ENCODE peak calls at places on chromosome 12, in ten cellular contexts. U is ovary, Z is A549, J is fibroblast of lung, R is stomach, P is fibroblast of pulmonary artery, F is Peyer's patch, C is GM23338, Y is MM.1S, L is transverse colon. D is an unnamed sample.

GRCh38 chr12:124369055-124369900 is 74.4 kb downstream of the RFLNA start:
- DNase-seq in U (peak), Z (peak), J (peak), R (peak), P (peak), F (peak), C (no peak), Y (no peak), L (peak), D (no peak)

GRCh38 chr12:119669744-119670472 is 2.0 kb downstream of the PRKAB1 start:
- DNase-seq in U (no peak), Z (no peak), J (no peak), R (peak), P (no peak), F (no peak), C (no peak), Y (no peak), L (peak), D (no peak)

GRCh38 chr12:124851344-124851743 is 12.3 kb downstream of the SCARB1 start:
- DNase-seq in U (no peak), Z (no peak), J (no peak), R (no peak), P (no peak), F (no peak), C (no peak), Y (no peak), L (no peak), D (no peak)

GRCh38 chr12:48758737-48759136 is 30.2 kb downstream of the ADCY6 start:
- DNase-seq in U (no peak), Z (no peak), J (no peak), R (no peak), P (no peak), F (no peak), C (no peak), Y (no peak), L (no peak), D (no peak)

GRCh38 chr12:127192391-127192790 is 1074.6 kb upstream of the TMEM132C start:
- DNase-seq in U (no peak), Z (no peak), J (no peak), R (no peak), P (no peak), F (no peak), C (no peak), Y (no peak), L (no peak), D (no peak)

GRCh38 chr12:24436667-24437066 is 487.2 kb upstream of the SOX5 start:
- DNase-seq in U (no peak), Z (no peak), J (no peak), R (no peak), P (no peak), F (no peak), C (peak), Y (no peak), L (no peak), D (no peak)

GRCh38 chr12:122067966-122068365 is 10.6 kb upstream of the MLXIP start:
- DNase-seq in U (peak), Z (no peak), J (peak), R (peak), P (no peak), F (peak), C (no peak), Y (peak), L (peak), D (no peak)

GRCh38 chr12:46546634-46547273 is 174.2 kb upstream of the SLC38A2 start:
- DNase-seq in U (no peak), Z (no peak), J (peak), R (no peak), P (no peak), F (no peak), C (no peak), Y (peak), L (no peak), D (no peak)

GRCh38 chr12:110117948-110118685 is 6.0 kb upstream of the IFT81 start:
- DNase-seq in U (no peak), Z (no peak), J (no peak), R (no peak), P (no peak), F (no peak), C (no peak), Y (no peak), L (no peak), D (no peak)

GRCh38 chr12:52798003-52798670 is 2.2 kb upstream of the KRT3 start:
- DNase-seq in U (no peak), Z (no peak), J (no peak), R (no peak), P (no peak), F (no peak), C (no peak), Y (no peak), L (no peak), D (no peak)

GRCh38 chr12:111066744-111067437 is 146.5 kb upstream of the MYL2 start:
- DNase-seq in U (no peak), Z (peak), J (no peak), R (no peak), P (no peak), F (no peak), C (peak), Y (no peak), L (no peak), D (no peak)

GRCh38 chr12:52387859-52388258 is 2.4 kb upstream of the KRT84 start:
- DNase-seq in U (no peak), Z (no peak), J (no peak), R (no peak), P (no peak), F (no peak), C (no peak), Y (no peak), L (no peak), D (no peak)

GRCh38 chr12:49882248-49882850 is 21.4 kb downstream of the FAIM2 start:
- DNase-seq in U (peak), Z (no peak), J (no peak), R (no peak), P (no peak), F (no peak), C (no peak), Y (no peak), L (no peak), D (no peak)

GRCh38 chr12:132279184-132279889 is 50.1 kb downstream of the GALNT9 start:
- DNase-seq in U (no peak), Z (peak), J (peak), R (peak), P (peak), F (peak), C (peak), Y (no peak), L (peak), D (no peak)

GRCh38 chr12:75951399-75952228 is 80.0 kb downstream of the PHLDA1 start:
- DNase-seq in U (no peak), Z (peak), J (peak), R (no peak), P (no peak), F (no peak), C (no peak), Y (no peak), L (no peak), D (no peak)

GRCh38 chr12:80038062-80038560 is 61.2 kb upstream of the OTOGL start:
- DNase-seq in U (no peak), Z (no peak), J (no peak), R (no peak), P (no peak), F (no peak), C (no peak), Y (no peak), L (no peak), D (no peak)

GRCh38 chr12:81300454-81300853 is 222.6 kb downstream of the ACSS3 start:
- DNase-seq in U (no peak), Z (no peak), J (no peak), R (no peak), P (peak), F (no peak), C (peak), Y (no peak), L (no peak), D (no peak)

GRCh38 chr12:96197503-96198272 is 3.5 kb downstream of the ELK3 start:
- DNase-seq in U (no peak), Z (peak), J (peak), R (no peak), P (peak), F (no peak), C (no peak), Y (no peak), L (no peak), D (peak)

GRCh38 chr12:52270541-52271070 is 3.8 kb upstream of the KRT86 start:
- DNase-seq in U (no peak), Z (no peak), J (no peak), R (no peak), P (no peak), F (no peak), C (no peak), Y (no peak), L (no peak), D (no peak)

GRCh38 chr12:13103391-13104033 is at the start of gene GSG1:
- DNase-seq in U (no peak), Z (no peak), J (peak), R (no peak), P (no peak), F (no peak), C (no peak), Y (no peak), L (no peak), D (no peak)

DNA sequence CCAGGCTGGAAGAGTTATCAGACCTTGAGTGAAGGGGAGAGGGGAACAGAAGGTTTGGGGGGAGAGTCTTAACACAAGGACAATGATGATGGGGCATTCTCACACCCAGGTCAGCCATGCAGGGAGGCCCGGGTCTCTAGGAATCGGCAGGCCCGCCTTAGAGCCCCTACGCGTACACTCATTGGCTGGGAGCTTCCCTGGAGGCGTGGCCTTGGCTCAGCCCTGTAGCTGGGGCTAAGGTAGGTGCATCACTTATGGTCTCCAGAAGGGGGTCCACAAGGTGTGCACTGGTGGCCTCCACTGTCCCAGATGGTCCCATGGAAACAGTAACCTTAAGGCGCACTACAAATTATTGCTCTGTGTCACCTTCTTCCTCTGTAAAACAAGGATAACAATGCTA is 660.1 kb downstream of the MED13L start:
- DNase-seq in U (no peak), Z (no peak), J (no peak), R (no peak), P (no peak), F (no peak), C (peak), Y (no peak), L (no peak), D (no peak)
- TF ChIP-seq CTCF in U (no peak), Z (no peak), J (no peak), R (no peak), P (no peak), F (no peak), C (no peak), Y (no peak), L (no peak), D (no peak)

GRCh38 chr12:92857818-92858217 is 71.3 kb downstream of the EEA1 start:
- DNase-seq in U (no peak), Z (no peak), J (no peak), R (no peak), P (no peak), F (no peak), C (no peak), Y (no peak), L (no peak), D (no peak)
- H3K4me3 ChIP-seq in U (no peak), Z (no peak), J (no peak), R (no peak), P (no peak), F (no peak), C (no peak), Y (no peak), L (no peak), D (no peak)

DNA sequence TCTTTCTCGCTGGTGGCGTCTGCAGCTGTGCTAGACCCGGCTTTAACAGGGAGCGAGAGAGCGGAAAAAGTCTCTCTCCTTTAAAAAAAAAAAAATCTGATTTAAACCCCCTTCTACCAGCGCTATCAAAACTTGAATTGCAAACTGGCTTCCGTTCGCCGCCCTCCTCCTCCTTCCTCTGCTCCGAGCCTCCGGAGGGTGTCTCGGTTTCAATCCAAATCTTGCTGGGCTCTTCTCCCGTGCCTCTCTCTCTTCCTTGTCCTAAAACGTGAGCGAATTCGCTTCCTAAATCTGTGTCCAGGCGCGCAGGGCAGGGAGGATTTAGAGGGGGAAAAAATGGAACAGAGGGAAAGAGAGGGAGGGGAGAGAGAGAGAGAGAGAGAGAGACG is 272 bp downstream of the TBX3 start:
- DNase-seq in U (no peak), Z (no peak), J (no peak), R (no peak), P (no peak), F (no peak), C (peak), Y (no peak), L (no peak), D (no peak)
- TF ChIP-seq CTCF in U (no peak), Z (no peak), J (no peak), R (no peak), P (no peak), F (no peak), C (no peak), Y (no peak), L (no peak), D (no peak)

DNA sequence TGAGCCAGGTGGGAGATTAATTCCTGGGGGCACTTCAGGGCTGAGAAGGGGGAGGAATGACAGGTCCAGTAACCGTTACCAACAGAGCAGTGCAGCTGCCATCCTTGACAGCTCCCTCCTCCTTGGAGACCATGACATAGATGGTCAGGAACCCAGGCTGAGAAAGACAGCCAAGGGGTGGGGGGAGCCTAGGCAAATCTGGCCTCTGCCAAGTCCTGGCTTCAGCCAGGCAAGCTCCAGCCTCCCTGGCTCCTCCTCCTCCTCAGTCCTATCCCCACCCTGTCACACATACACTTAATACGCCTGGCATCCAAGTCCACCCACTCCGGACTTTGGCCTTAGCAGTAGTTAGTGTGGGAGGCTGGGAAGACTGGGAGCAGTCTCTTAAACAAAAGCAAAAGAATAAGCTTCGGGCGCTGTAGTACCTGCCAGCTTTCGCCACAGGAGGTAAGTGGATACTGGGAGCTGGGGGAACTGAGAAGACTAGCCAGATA is at the start of gene RDH5:
- DNase-seq in U (no peak), Z (peak), J (peak), R (peak), P (peak), F (no peak), C (no peak), Y (no peak), L (peak), D (no peak)
- H3K4me3 ChIP-seq in U (no peak), Z (no peak), J (peak), R (no peak), P (no peak), F (peak), C (no peak), Y (no peak), L (no peak), D (peak)

DNA sequence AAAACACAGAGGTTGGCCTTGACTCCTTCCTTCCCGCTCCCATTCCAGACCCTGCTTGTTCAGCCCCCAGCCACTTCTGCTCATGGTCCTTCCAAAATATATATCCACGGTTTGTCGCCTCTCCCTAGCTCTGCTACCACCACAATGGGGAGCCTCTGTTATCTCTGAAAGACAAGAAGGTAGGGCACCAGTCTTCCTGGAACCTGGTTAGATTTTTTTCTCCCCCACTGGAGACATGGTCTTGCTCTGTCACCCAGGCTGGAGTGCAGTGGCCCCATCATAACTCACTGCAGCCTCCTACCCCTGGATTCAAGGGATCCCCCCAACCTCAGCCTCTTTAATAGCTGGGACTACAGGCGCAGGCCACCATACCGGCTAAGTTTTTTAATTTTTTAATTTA is 95.7 kb downstream of the PTPN11 start:
- DNase-seq in U (no peak), Z (no peak), J (no peak), R (no peak), P (no peak), F (no peak), C (no peak), Y (no peak), L (no peak), D (no peak)
- TF ChIP-seq CTCF in U (no peak), Z (no peak), J (no peak), R (no peak), P (no peak), F (no peak), C (no peak), Y (no peak), L (no peak), D (no peak)

DNA sequence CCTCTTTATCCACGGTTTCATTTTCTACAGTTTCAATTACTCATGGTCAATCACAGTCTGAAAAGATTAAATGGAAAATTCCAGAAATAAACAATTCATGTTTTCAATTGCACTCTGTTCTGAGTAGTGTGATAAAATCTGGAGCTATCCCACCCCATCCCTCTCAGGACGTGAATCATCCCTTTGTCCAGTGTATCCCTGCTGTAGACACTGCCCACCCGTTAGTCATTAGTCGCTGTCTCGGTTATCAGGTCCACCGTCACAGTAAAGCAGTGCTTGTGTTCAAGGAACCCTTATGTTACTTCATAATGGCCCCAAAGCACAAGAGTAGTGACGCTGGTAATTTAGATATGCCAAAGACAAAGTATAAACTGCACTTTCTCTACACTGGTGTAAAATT is 141.0 kb upstream of the LMNTD1 start:
- DNase-seq in U (no peak), Z (peak), J (peak), R (no peak), P (peak), F (no peak), C (no peak), Y (no peak), L (no peak), D (peak)
- H3K4me3 ChIP-seq in U (no peak), Z (no peak), J (no peak), R (no peak), P (no peak), F (no peak), C (no peak), Y (no peak), L (no peak), D (no peak)

D was measured in HFF-Myc.